ENCODE peak calls at places on chromosomes 5 and 9, in four cellular contexts. B is GM12878, M is HepG2, I is H1. K is an unnamed sample. For H3K4me1, the result is how much of the 10 kb centered on the place peaks cover.

GRCh38 chr9:110440161-110440560 is 102.5 kb upstream of the TXNDC8 start:
- DNase-seq in I (no peak), B (no peak), M (no peak), K (no peak)

GRCh38 chr5:133200256-133200655 is 148.4 kb downstream of the HSPA4 start:
- DNase-seq in I (no peak), B (no peak), M (no peak), K (no peak)

GRCh38 chr5:41985945-41986344 is 60.9 kb downstream of the FBXO4 start:
- DNase-seq in I (no peak), B (no peak), M (no peak), K (no peak)

GRCh38 chr9:32742296-32742695 is 41.0 kb upstream of the TMEM215 start:
- DNase-seq in B (no peak), I (no peak), M (no peak), K (no peak)

GRCh38 chr5:140989254-140989653 is 23.0 kb downstream of the PCDHAC2 start:
- DNase-seq in I (no peak), B (no peak), M (no peak), K (no peak)

GRCh38 chr5:112533315-112533867 is 114.3 kb upstream of the EPB41L4A start:
- DNase-seq in I (no peak), B (no peak), M (peak), K (peak)

GRCh38 chr5:180090769-180091546 is 19.4 kb upstream of the RNF130 start:
- DNase-seq in M (peak), B (no peak), I (no peak), K (no peak)

GRCh38 chr9:6910032-6910431 is 152.3 kb downstream of the KDM4C start:
- DNase-seq in B (no peak), I (no peak), M (no peak), K (no peak)

GRCh38 chr5:131384616-131385214 is 120.9 kb downstream of the CDC42SE2 start:
- DNase-seq in B (no peak), I (no peak), M (no peak), K (no peak)

GRCh38 chr5:72559866-72560766 is 52.9 kb upstream of the ZNF366 start:
- DNase-seq in M (no peak), B (no peak), I (no peak), K (peak)

GRCh38 chr5:159178978-159179377 is 30.4 kb downstream of the RNF145 start:
- DNase-seq in I (no peak), M (peak), B (peak), K (no peak)

GRCh38 chr9:114154597-114155102 is 687 bp upstream of the COL27A1 start:
- DNase-seq in M (no peak), I (no peak), B (no peak), K (no peak)

GRCh38 chr9:91746904-91747303 is 203.1 kb downstream of the ROR2 start:
- DNase-seq in I (no peak), M (no peak), B (no peak), K (no peak)

GRCh38 chr5:39198080-39198479 is 21.3 kb downstream of the FYB1 start:
- DNase-seq in B (no peak), I (no peak), M (peak), K (no peak)

GRCh38 chr9:82961504-82962125 is 101.3 kb downstream of the RASEF start:
- DNase-seq in I (peak), M (peak), B (peak), K (peak)

GRCh38 chr9:76459691-76460635 is 981 bp downstream of the GCNT1 start:
- DNase-seq in I (no peak), B (no peak), M (peak), K (no peak)

GRCh38 chr9:134217431-134218210 is 53.3 kb upstream of the RNU6ATAC start:
- DNase-seq in I (no peak), B (no peak), M (peak), K (no peak)

GRCh38 chr9:134220311-134220710 is 55.9 kb upstream of the RNU6ATAC start:
- DNase-seq in B (no peak), I (no peak), M (peak), K (no peak)

GRCh38 chr9:134218230-134218629 is 53.9 kb upstream of the RNU6ATAC start:
- DNase-seq in B (no peak), I (no peak), M (no peak), K (no peak)

GRCh38 chr9:134221273-134222017 is 57.1 kb upstream of the RNU6ATAC start:
- DNase-seq in M (no peak), B (no peak), I (no peak), K (no peak)

DNA sequence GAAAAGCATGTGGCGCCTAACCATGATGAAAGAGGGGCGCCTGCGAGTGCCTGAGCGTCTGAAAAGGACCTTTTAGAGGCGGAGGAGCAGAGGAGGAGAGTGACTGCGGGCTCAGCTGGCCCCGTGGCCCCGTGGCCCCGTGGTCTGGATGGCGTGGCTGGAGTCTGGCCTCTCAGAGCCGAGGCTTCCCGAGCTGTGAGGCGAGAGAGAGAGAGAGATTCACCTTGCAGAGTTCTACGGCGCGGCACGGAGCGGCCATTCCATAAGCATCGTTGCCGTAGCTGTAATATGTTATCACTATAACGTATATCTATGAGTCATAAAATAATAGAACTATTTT is 55.3 kb upstream of the RNU6ATAC start:
- DNase-seq in M (no peak), I (no peak), B (no peak), K (no peak)
- H3K4me1 ChIP-seq in M (half or more), I (under half), B (under half), K (under half)

GRCh38 chr9:77649109-77649812 is 1.1 kb upstream of the GNA14 start:
- DNase-seq in I (no peak), M (peak), B (no peak), K (no peak)

GRCh38 chr9:77648458-77649108 is 461 bp upstream of the GNA14 start:
- DNase-seq in M (no peak), I (no peak), B (no peak), K (no peak)

GRCh38 chr9:77647659-77648457 is at the start of gene GNA14:
- DNase-seq in I (no peak), M (no peak), B (no peak), K (no peak)

GRCh38 chr9:77651203-77651602 is 3.1 kb upstream of the GNA14 start:
- DNase-seq in B (no peak), M (no peak), I (no peak), K (no peak)

GRCh38 chr9:77647267-77647658 is 859 bp downstream of the GNA14 start:
- DNase-seq in M (no peak), I (no peak), B (no peak), K (no peak)
- TF ChIP-seq SUZ12 in M (no peak), I (no peak), B (no peak), K (no peak)

DNA sequence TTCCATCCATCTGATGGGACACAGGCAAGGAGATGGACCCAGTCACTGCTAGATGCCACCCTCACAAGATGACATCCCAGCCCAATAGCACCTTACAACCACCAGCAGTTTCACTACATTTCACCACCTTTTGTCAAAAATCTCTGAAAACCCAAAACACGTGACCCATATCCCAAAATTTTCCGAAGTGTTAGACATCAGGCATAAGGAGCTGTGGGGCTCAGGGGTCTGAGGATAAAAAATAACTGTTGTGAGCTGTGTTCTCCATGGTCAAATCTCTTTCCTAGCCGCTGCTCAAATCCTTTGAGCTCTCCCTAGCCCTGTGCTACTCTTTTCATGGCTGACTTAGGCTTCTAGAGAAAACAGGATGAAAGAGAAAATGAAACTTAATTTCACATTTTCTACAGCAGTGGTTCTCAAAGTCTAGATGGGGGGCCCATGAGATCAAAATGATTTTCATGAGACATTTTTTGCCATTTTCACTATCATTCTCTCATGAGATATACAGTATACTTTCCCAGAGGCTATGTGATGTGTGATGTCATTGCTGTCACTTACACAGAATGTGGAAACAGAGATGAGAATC is 40.7 kb downstream of the TIMD4 start:
- DNase-seq in I (no peak), M (no peak), B (peak), K (no peak)
- TF ChIP-seq YY1 in I (no peak), M (no peak), B (peak), K (no peak)

DNA sequence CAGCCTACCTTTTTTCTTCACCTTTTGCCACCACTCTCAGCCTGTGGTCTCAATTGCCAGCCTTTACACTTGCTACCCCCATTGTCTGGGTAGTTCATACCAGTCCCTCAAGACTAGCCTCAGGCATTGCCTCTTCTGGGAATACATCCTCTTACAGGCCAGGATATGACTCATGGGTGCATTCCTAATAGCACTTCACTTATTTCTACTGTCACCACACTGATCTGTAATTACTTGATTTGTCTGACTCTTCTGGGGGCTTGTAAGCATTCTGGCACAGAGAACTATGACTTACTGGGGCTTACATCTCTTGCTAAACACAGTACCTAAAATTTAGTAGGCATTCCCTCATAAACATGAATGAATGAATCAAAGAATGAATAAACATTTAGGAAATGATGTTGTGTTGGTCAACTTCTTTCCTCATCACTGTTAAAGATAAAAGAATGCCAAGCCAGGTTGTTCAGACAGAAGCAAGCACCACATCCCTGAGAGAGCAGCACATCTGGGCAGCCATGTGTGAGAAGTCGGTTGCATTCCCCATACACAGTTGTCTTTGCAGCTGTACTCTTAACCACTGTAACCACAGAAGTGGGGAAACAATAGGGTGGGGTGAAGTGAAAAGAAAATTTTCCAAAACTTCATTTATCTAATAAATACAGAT is 27.6 kb downstream of the IL7R start:
- DNase-seq in B (no peak), I (no peak), M (no peak), K (peak)
- H3K4me1 ChIP-seq in B (under half), I (under half), M (under half), K (under half)

DNA sequence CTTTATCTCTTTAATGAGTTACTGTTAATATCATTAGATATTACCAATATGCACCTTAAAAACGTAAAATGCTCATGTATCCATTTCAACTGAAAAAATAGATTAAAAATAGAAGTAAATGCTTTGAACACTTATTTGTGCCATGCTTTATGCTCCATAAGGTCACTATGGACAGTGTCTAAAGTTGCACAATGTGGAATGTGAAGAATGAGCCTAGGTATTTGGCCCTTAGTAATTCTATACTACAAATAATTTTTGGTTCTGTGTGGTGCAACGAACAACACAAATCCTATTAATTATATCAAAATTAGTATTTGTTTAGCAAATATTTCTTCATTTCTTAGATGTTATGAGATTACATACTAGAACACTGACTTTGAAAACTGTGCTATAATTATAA is 469.9 kb upstream of the TUSC1 start:
- DNase-seq in B (no peak), M (no peak), I (no peak), K (no peak)
- TF ChIP-seq SUZ12 in B (no peak), M (no peak), I (no peak), K (no peak)

DNA sequence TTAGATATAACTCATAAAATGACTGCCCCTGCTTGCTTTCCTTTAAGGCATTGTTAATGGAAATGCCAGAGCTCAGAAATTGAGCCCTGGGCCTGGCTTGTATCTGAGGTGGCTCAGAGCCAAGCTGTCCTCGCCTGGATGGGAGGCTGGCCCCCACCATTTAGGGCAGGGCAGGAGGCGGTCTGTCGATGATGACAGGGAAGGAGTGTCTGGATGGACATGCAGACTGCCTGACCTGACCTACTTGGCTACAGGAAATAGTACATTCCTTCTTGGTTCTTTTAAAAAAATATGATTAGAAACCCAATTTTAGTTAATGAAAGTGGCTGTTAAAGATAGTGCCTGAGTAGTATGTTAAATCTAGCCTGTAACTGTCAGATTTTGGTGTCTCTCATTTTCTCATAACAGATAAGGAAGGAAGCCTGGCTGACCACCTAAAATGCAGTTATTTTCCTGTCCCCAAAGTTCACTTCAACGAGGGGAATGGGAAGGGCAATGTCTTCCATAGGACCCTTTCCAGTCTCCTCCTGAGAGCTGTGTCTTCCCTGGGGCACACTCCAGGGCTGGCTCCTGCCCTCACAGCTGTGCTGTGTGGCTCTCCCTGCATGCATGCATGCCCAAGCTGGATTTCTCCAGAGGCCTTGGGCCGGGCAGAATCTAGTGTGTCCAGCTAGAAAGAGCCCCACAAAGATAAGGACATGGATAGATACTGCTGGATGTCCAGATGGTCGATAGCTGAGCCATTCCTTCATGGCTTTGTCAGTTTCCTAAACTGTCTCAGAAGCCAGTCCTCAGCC is 42.3 kb downstream of the MACROH2A1 start:
- DNase-seq in M (no peak), B (no peak), I (no peak), K (no peak)
- TF ChIP-seq YY1 in M (no peak), B (no peak), I (no peak), K (no peak)

GRCh38 chr9:89446440-89447310 is 51.2 kb downstream of the SEMA4D start:
- DNase-seq in I (no peak), B (no peak), M (no peak), K (no peak)
- H3K4me1 ChIP-seq in I (under half), B (under half), M (under half), K (under half)

DNA sequence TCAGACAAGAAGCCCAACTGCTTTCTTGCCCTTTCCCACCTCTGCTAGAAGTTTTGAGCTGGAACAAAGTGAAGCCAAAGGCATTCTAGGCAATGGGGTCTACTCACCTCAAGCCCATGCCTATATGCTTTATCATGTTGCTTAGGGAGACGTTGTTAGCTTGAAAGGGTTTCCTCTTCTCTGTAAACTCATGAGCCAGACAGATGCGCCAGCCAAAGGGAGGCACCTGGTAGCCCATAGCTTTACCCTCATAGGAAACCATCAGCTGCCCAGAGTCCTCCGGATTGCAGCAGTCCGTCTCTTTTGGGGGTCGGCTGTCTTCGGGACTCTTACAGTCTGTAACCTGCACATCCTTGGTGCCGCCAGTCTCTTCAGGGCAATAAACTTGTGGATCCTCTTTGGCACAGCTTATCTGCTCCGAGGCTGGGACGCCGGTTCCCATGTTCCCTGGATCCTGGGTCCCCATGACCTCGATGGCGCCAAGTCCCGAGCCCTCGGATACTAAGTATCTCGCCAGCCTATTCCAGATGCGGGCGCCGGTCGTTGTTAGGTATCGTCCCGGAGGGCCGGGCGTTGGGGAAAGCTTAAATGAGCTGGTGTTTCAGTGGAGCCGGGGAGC is 680 bp downstream of the GBA2 start:
- DNase-seq in I (no peak), B (no peak), M (no peak), K (no peak)
- TF ChIP-seq SUZ12 in I (no peak), B (no peak), M (no peak), K (no peak)